ENCODE peak calls at places on chromosomes 16 and 17, in six cellular contexts. One of them, this sample, is unnamed.

GRCh38 chr17:73288534-73289302 is 23.1 kb downstream of the CDC42EP4 start:
- DNase-seq in effector memory CD4-positive, alpha-beta T cell: no peak
- DNase-seq in activated naive CD4-positive, alpha-beta T cell: no peak
- DNase-seq in GM12865: no peak
- DNase-seq in LHCN-M2: no peak
- DNase-seq in astrocyte of the spinal cord: peak
- DNase-seq in this sample: no peak

GRCh38 chr16:30409125-30410060 is 2.0 kb downstream of the ZNF771 start:
- DNase-seq in effector memory CD4-positive, alpha-beta T cell: peak
- DNase-seq in activated naive CD4-positive, alpha-beta T cell: peak
- DNase-seq in GM12865: peak
- DNase-seq in LHCN-M2: peak
- DNase-seq in astrocyte of the spinal cord: peak
- DNase-seq in this sample: peak

GRCh38 chr17:69357701-69358100 is 30.8 kb upstream of the ABCA5 start:
- DNase-seq in effector memory CD4-positive, alpha-beta T cell: no peak
- DNase-seq in activated naive CD4-positive, alpha-beta T cell: no peak
- DNase-seq in GM12865: peak
- DNase-seq in LHCN-M2: no peak
- DNase-seq in astrocyte of the spinal cord: no peak
- DNase-seq in this sample: no peak

GRCh38 chr17:45246861-45247428 is 14.9 kb downstream of the SPATA32 start:
- DNase-seq in effector memory CD4-positive, alpha-beta T cell: no peak
- DNase-seq in activated naive CD4-positive, alpha-beta T cell: no peak
- DNase-seq in GM12865: peak
- DNase-seq in LHCN-M2: no peak
- DNase-seq in astrocyte of the spinal cord: no peak
- DNase-seq in this sample: no peak

GRCh38 chr17:21286066-21286770 is 1.7 kb downstream of the MAP2K3 start:
- DNase-seq in effector memory CD4-positive, alpha-beta T cell: no peak
- DNase-seq in activated naive CD4-positive, alpha-beta T cell: no peak
- DNase-seq in GM12865: peak
- DNase-seq in LHCN-M2: peak
- DNase-seq in astrocyte of the spinal cord: peak
- DNase-seq in this sample: no peak

GRCh38 chr17:3558603-3559269 is 1.1 kb upstream of the TRPV3 start:
- DNase-seq in effector memory CD4-positive, alpha-beta T cell: peak
- DNase-seq in activated naive CD4-positive, alpha-beta T cell: no peak
- DNase-seq in GM12865: peak
- DNase-seq in LHCN-M2: peak
- DNase-seq in astrocyte of the spinal cord: peak
- DNase-seq in this sample: peak

GRCh38 chr17:4576729-4577322 is 7.5 kb upstream of the SMTNL2 start:
- DNase-seq in effector memory CD4-positive, alpha-beta T cell: no peak
- DNase-seq in activated naive CD4-positive, alpha-beta T cell: no peak
- DNase-seq in GM12865: no peak
- DNase-seq in LHCN-M2: no peak
- DNase-seq in astrocyte of the spinal cord: no peak
- DNase-seq in this sample: no peak

GRCh38 chr16:87581867-87582220 is 20.5 kb upstream of the JPH3 start:
- DNase-seq in effector memory CD4-positive, alpha-beta T cell: no peak
- DNase-seq in activated naive CD4-positive, alpha-beta T cell: no peak
- DNase-seq in GM12865: no peak
- DNase-seq in LHCN-M2: peak
- DNase-seq in astrocyte of the spinal cord: peak
- DNase-seq in this sample: no peak

GRCh38 chr16:81796035-81796434 is 16.9 kb downstream of the PLCG2 start:
- DNase-seq in effector memory CD4-positive, alpha-beta T cell: no peak
- DNase-seq in activated naive CD4-positive, alpha-beta T cell: no peak
- DNase-seq in GM12865: peak
- DNase-seq in LHCN-M2: no peak
- DNase-seq in astrocyte of the spinal cord: no peak
- DNase-seq in this sample: no peak

This sample was measured in effector memory CD8-positive, alpha-beta T cell.